ENCODE peak calls at places on chromosome 14, in four cellular contexts. One of them, this sample, is unnamed. For H3K27me3, the result is how much of the 10 kb centered on the place peaks cover.

GRCh38 chr14:30064454-30064853 is 136.8 kb upstream of the PRKD1 start:
- DNase-seq in body of pancreas: no peak
- DNase-seq in H9: no peak
- DNase-seq in neural progenitor cell: no peak
- DNase-seq in this sample: no peak

GRCh38 chr14:36508418-36509051 is 11.5 kb downstream of the NKX2-1 start:
- DNase-seq in neural progenitor cell: peak
- DNase-seq in H9: peak
- DNase-seq in body of pancreas: no peak
- DNase-seq in this sample: no peak

GRCh38 chr14:99587463-99588278 is 16.3 kb downstream of the CCDC85C start:
- DNase-seq in body of pancreas: no peak
- DNase-seq in neural progenitor cell: no peak
- DNase-seq in H9: no peak
- DNase-seq in this sample: no peak

GRCh38 chr14:45028107-45028626 is 55.7 kb upstream of the PRPF39 start:
- DNase-seq in body of pancreas: no peak
- DNase-seq in neural progenitor cell: no peak
- DNase-seq in H9: no peak
- DNase-seq in this sample: no peak

GRCh38 chr14:75864352-75864751 is 117.4 kb downstream of the TGFB3 start:
- DNase-seq in H9: no peak
- DNase-seq in neural progenitor cell: no peak
- DNase-seq in body of pancreas: no peak
- DNase-seq in this sample: no peak

GRCh38 chr14:68474741-68475140 is 318.1 kb downstream of the ZFP36L1 start:
- DNase-seq in H9: no peak
- DNase-seq in neural progenitor cell: no peak
- DNase-seq in body of pancreas: no peak
- DNase-seq in this sample: no peak

GRCh38 chr14:104446611-104447010 is 133.0 kb upstream of the C14orf180 start:
- DNase-seq in neural progenitor cell: no peak
- DNase-seq in H9: peak
- DNase-seq in body of pancreas: peak
- DNase-seq in this sample: no peak

GRCh38 chr14:104475256-104475655 is 104.3 kb upstream of the C14orf180 start:
- DNase-seq in neural progenitor cell: no peak
- DNase-seq in H9: no peak
- DNase-seq in body of pancreas: no peak
- DNase-seq in this sample: no peak

GRCh38 chr14:63524537-63525155 is 18.5 kb downstream of the PPP2R5E start:
- DNase-seq in neural progenitor cell: no peak
- DNase-seq in H9: no peak
- DNase-seq in body of pancreas: no peak
- DNase-seq in this sample: no peak

GRCh38 chr14:34275038-34275437 is 187.0 kb downstream of the SPTSSA start:
- DNase-seq in neural progenitor cell: no peak
- DNase-seq in body of pancreas: no peak
- DNase-seq in H9: no peak
- DNase-seq in this sample: no peak

GRCh38 chr14:65290830-65291229 is 121.7 kb upstream of the FUT8 start:
- DNase-seq in neural progenitor cell: no peak
- DNase-seq in H9: no peak
- DNase-seq in body of pancreas: no peak
- DNase-seq in this sample: no peak

GRCh38 chr14:50318031-50318626 is 6.0 kb downstream of the DMAC2L start:
- DNase-seq in neural progenitor cell: peak
- DNase-seq in H9: no peak
- DNase-seq in body of pancreas: no peak
- DNase-seq in this sample: no peak

GRCh38 chr14:32087173-32087861 is 10.2 kb downstream of the ARHGAP5 start:
- DNase-seq in neural progenitor cell: peak
- DNase-seq in H9: no peak
- DNase-seq in body of pancreas: no peak
- DNase-seq in this sample: no peak

GRCh38 chr14:77158175-77158908 is 16.8 kb upstream of the ZDHHC22 start:
- DNase-seq in body of pancreas: no peak
- DNase-seq in neural progenitor cell: peak
- DNase-seq in H9: peak
- DNase-seq in this sample: peak

GRCh38 chr14:58297412-58297761 is 968 bp upstream of the ARID4A start:
- DNase-seq in body of pancreas: no peak
- DNase-seq in neural progenitor cell: peak
- DNase-seq in H9: no peak
- DNase-seq in this sample: peak

GRCh38 chr14:77306406-77307098 is 14.1 kb downstream of the POMT2 start:
- DNase-seq in H9: no peak
- DNase-seq in neural progenitor cell: peak
- DNase-seq in body of pancreas: no peak
- DNase-seq in this sample: peak

GRCh38 chr14:51396222-51396815 is 156.3 kb downstream of the TMX1 start:
- DNase-seq in body of pancreas: peak
- DNase-seq in neural progenitor cell: no peak
- DNase-seq in H9: no peak
- DNase-seq in this sample: peak

GRCh38 chr14:46496409-46496808 is 155.2 kb downstream of the RPL10L start:
- DNase-seq in neural progenitor cell: no peak
- DNase-seq in body of pancreas: no peak
- DNase-seq in H9: no peak
- DNase-seq in this sample: no peak

GRCh38 chr14:35412281-35413057 is 7.9 kb upstream of the NFKBIA start:
- DNase-seq in body of pancreas: no peak
- DNase-seq in neural progenitor cell: no peak
- DNase-seq in H9: no peak
- DNase-seq in this sample: no peak

GRCh38 chr14:51652168-51653095 is 722 bp downstream of the FRMD6 start:
- DNase-seq in H9: peak
- DNase-seq in body of pancreas: peak
- DNase-seq in neural progenitor cell: peak
- DNase-seq in this sample: peak

GRCh38 chr14:29558516-29558915 is 369.1 kb downstream of the PRKD1 start:
- DNase-seq in H9: no peak
- DNase-seq in body of pancreas: no peak
- DNase-seq in neural progenitor cell: no peak
- DNase-seq in this sample: no peak

GRCh38 chr14:55514819-55515470 is 65.1 kb upstream of the KTN1 start:
- DNase-seq in H9: no peak
- DNase-seq in body of pancreas: no peak
- DNase-seq in neural progenitor cell: no peak
- DNase-seq in this sample: no peak

GRCh38 chr14:89630096-89630829 is 213.2 kb upstream of the FOXN3 start:
- DNase-seq in body of pancreas: no peak
- DNase-seq in H9: no peak
- DNase-seq in neural progenitor cell: no peak
- DNase-seq in this sample: no peak

GRCh38 chr14:50022661-50023060 is 93.7 kb downstream of the VCPKMT start:
- DNase-seq in body of pancreas: no peak
- DNase-seq in H9: no peak
- DNase-seq in neural progenitor cell: no peak
- DNase-seq in this sample: no peak

DNA sequence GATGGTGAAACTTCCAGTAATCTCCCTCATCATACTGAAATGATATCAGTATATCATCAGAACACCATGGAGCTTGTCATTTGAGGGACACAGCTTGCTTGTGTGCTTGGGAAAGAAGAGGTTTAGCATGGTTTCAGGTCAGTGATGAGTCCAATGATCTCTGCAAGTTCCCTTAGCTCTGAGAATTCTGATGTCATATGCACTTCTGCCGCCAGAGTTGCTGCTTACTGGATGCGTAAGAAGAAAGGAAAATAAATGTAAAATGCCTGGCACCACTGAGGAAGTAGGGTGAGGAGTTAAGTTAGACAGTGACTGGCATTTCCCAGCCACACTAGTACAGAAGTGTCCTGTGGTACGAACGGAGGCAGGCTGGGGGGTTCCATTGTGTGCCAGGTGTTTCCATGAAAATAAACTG is 22.6 kb downstream of the PRKCH start:
- DNase-seq in neural progenitor cell: no peak
- DNase-seq in H9: no peak
- DNase-seq in body of pancreas: no peak
- DNase-seq in this sample: no peak
- H3K27ac ChIP-seq in neural progenitor cell: no peak
- H3K27ac ChIP-seq in H9: no peak
- H3K27ac ChIP-seq in body of pancreas: no peak
- H3K27ac ChIP-seq in this sample: peak

GRCh38 chr14:97413991-97414717 is 617.0 kb downstream of the VRK1 start:
- DNase-seq in neural progenitor cell: peak
- DNase-seq in H9: peak
- DNase-seq in body of pancreas: no peak
- DNase-seq in this sample: no peak

GRCh38 chr14:97410667-97411286 is 613.6 kb downstream of the VRK1 start:
- DNase-seq in H9: no peak
- DNase-seq in body of pancreas: no peak
- DNase-seq in neural progenitor cell: peak
- DNase-seq in this sample: no peak

GRCh38 chr14:97414718-97415098 is 617.5 kb downstream of the VRK1 start:
- DNase-seq in body of pancreas: no peak
- DNase-seq in neural progenitor cell: no peak
- DNase-seq in H9: no peak
- DNase-seq in this sample: no peak

GRCh38 chr14:97412933-97413574 is 615.9 kb downstream of the VRK1 start:
- DNase-seq in neural progenitor cell: peak
- DNase-seq in body of pancreas: no peak
- DNase-seq in H9: no peak
- DNase-seq in this sample: no peak

DNA sequence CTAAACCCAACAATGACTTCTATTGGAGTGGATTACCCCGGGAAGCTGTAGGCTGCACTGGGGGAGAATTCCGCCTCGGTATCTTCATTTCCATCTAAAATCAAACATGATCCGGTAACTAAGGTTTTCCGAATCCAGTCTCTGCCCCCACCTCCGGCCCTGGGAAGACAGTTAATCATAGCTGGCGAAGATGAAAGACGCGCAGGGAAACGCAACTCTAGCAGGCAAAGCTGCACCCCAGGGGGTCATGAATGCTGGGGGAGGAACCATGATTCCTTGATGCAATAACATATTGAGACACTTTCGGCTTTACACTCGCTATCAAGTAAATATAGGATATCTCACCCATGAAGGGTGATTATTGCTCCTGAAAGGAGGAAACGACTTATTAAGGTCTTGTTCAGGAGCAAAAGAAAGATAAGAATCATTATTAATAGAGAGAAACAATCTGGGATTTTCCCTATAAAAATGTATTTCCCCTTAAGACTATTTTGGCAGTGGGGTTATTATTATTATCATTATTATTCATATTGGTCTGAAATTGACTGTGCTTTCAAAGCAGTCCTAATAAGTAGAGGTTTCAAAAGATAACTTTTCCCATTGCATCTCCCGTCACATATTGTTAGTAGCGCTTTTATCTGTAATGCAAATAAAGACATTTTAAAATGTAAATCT is 614.9 kb downstream of the VRK1 start:
- DNase-seq in H9: no peak
- DNase-seq in body of pancreas: no peak
- DNase-seq in neural progenitor cell: peak
- DNase-seq in this sample: no peak
- H3K27me3 ChIP-seq in H9: under half
- H3K27me3 ChIP-seq in body of pancreas: under half
- H3K27me3 ChIP-seq in neural progenitor cell: half or more
- H3K27me3 ChIP-seq in this sample: under half

DNA sequence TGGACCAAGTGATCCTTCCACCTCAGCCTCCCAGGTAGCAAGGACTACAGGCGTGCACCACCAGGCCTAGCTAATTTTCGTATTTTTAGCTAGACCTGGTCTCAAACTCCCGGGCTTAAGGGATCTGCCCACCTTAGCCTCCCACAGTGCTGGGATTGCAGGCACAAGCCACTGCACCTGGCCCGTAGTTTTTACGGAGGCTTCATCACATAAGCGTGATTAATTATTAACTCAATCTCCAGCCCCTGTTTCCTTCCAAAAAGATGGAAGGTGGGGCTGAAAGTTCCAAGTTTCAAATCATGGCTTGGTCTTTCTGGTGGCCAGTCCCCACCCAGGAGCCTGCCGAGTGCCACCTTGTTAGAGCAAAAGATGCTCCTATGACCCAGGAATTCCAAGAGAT is 22.5 kb upstream of the HIF1A start:
- DNase-seq in H9: no peak
- DNase-seq in body of pancreas: no peak
- DNase-seq in neural progenitor cell: no peak
- DNase-seq in this sample: no peak
- H3K27ac ChIP-seq in H9: no peak
- H3K27ac ChIP-seq in body of pancreas: no peak
- H3K27ac ChIP-seq in neural progenitor cell: no peak
- H3K27ac ChIP-seq in this sample: no peak

DNA sequence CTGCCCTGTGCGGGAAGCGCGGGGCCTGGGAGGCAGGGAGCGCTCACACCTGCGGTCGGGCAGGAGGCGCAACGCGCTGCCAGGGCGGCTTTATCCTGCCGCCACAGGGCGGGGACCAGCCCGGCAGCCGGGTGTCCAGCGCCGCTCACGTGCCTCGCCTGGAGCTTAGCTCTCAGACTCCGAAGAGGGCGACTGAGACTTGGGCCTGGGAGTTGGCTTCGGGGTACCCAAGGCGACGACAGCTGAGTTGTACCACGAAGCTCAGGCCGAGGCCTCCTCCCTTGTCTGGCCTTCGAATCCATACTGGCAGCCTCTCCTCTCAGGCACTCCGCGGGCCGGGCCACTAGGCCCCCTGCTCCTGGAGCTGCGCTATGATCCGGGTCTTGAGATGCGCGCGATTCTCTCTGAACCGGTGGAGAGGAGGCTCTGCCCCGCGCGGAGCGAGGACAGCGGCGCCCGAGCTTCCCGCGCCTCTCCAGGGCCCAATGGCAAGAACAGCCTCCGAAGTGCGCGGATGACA is 6.9 kb downstream of the SIX1 start:
- DNase-seq in neural progenitor cell: peak
- DNase-seq in body of pancreas: no peak
- DNase-seq in H9: peak
- DNase-seq in this sample: no peak
- H3K27me3 ChIP-seq in neural progenitor cell: half or more
- H3K27me3 ChIP-seq in body of pancreas: half or more
- H3K27me3 ChIP-seq in H9: half or more
- H3K27me3 ChIP-seq in this sample: under half

DNA sequence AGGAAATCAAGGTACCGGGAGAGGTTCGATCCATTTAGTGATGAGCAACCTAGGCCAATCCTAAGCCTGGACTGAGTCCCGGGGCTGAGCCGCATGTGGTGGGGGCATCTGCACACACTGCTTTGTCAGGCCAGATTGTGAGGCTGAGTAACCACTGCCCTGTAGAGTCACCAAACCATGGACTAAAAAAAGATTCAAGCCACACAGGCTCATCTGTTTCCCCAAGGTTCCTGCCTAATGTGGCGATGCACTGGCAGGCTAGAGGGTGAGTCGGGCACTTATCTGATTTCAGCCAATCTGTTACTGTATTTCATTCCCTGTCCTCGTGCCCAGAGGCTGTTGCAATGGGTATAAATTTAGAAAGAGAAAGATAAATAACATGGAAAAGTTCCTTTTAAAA is 140.8 kb downstream of the TTC7B start:
- DNase-seq in neural progenitor cell: no peak
- DNase-seq in body of pancreas: no peak
- DNase-seq in H9: no peak
- DNase-seq in this sample: peak
- H3K27ac ChIP-seq in neural progenitor cell: no peak
- H3K27ac ChIP-seq in body of pancreas: no peak
- H3K27ac ChIP-seq in H9: no peak
- H3K27ac ChIP-seq in this sample: no peak

GRCh38 chr14:94773682-94774211 is 3.8 kb upstream of the GSC start:
- DNase-seq in body of pancreas: no peak
- DNase-seq in neural progenitor cell: peak
- DNase-seq in H9: peak
- DNase-seq in this sample: no peak
- H3K27me3 ChIP-seq in body of pancreas: under half
- H3K27me3 ChIP-seq in neural progenitor cell: half or more
- H3K27me3 ChIP-seq in H9: half or more
- H3K27me3 ChIP-seq in this sample: under half

GRCh38 chr14:69715725-69716482 is 51.0 kb upstream of the SRSF5 start:
- DNase-seq in H9: no peak
- DNase-seq in neural progenitor cell: no peak
- DNase-seq in body of pancreas: peak
- DNase-seq in this sample: no peak
- H3K27ac ChIP-seq in H9: no peak
- H3K27ac ChIP-seq in neural progenitor cell: no peak
- H3K27ac ChIP-seq in body of pancreas: no peak
- H3K27ac ChIP-seq in this sample: no peak

This sample was measured in testis.